ENCODE peak calls at places on chromosome 9, in nine cellular contexts. One of them, this sample, is unnamed.

GRCh38 chr9:129327552-129328283 is 149.7 kb upstream of the IER5L start:
- DNase-seq in CD4-positive, alpha-beta memory T cell: no peak
- DNase-seq in T1000: no peak
- DNase-seq in fibroblast of lung: no peak
- DNase-seq in germinal center: no peak
- DNase-seq in GM04503: no peak
- DNase-seq in posterior cingulate gyrus: no peak
- DNase-seq in HT1080: no peak
- DNase-seq in endothelial cell of umbilical vein: no peak
- DNase-seq in this sample: no peak

GRCh38 chr9:135256568-135257354 is 169.3 kb downstream of the OLFM1 start:
- DNase-seq in T1000: no peak
- DNase-seq in posterior cingulate gyrus: no peak
- DNase-seq in germinal center: no peak
- DNase-seq in CD4-positive, alpha-beta memory T cell: no peak
- DNase-seq in endothelial cell of umbilical vein: no peak
- DNase-seq in HT1080: no peak
- DNase-seq in fibroblast of lung: no peak
- DNase-seq in GM04503: no peak
- DNase-seq in this sample: no peak

GRCh38 chr9:96293481-96293880 is 8.5 kb downstream of the HSD17B3 start:
- DNase-seq in T1000: no peak
- DNase-seq in fibroblast of lung: peak
- DNase-seq in CD4-positive, alpha-beta memory T cell: no peak
- DNase-seq in GM04503: no peak
- DNase-seq in germinal center: no peak
- DNase-seq in HT1080: peak
- DNase-seq in endothelial cell of umbilical vein: peak
- DNase-seq in posterior cingulate gyrus: no peak
- DNase-seq in this sample: no peak

GRCh38 chr9:93572636-93573035 is 3.7 kb upstream of the PHF2 start:
- DNase-seq in endothelial cell of umbilical vein: no peak
- DNase-seq in germinal center: no peak
- DNase-seq in T1000: no peak
- DNase-seq in fibroblast of lung: no peak
- DNase-seq in GM04503: no peak
- DNase-seq in CD4-positive, alpha-beta memory T cell: no peak
- DNase-seq in HT1080: no peak
- DNase-seq in posterior cingulate gyrus: no peak
- DNase-seq in this sample: no peak

GRCh38 chr9:26210338-26210851 is 532.2 kb upstream of the TUSC1 start:
- DNase-seq in CD4-positive, alpha-beta memory T cell: no peak
- DNase-seq in posterior cingulate gyrus: no peak
- DNase-seq in endothelial cell of umbilical vein: no peak
- DNase-seq in germinal center: no peak
- DNase-seq in HT1080: no peak
- DNase-seq in GM04503: no peak
- DNase-seq in T1000: no peak
- DNase-seq in fibroblast of lung: no peak
- DNase-seq in this sample: no peak

GRCh38 chr9:76751011-76751410 is 13.2 kb upstream of the PCA3 start:
- DNase-seq in fibroblast of lung: no peak
- DNase-seq in endothelial cell of umbilical vein: no peak
- DNase-seq in CD4-positive, alpha-beta memory T cell: no peak
- DNase-seq in germinal center: no peak
- DNase-seq in T1000: no peak
- DNase-seq in HT1080: no peak
- DNase-seq in GM04503: no peak
- DNase-seq in posterior cingulate gyrus: no peak
- DNase-seq in this sample: no peak

GRCh38 chr9:128055222-128056040 is 11.7 kb downstream of the NAIF1 start:
- DNase-seq in fibroblast of lung: peak
- DNase-seq in endothelial cell of umbilical vein: no peak
- DNase-seq in HT1080: no peak
- DNase-seq in CD4-positive, alpha-beta memory T cell: no peak
- DNase-seq in posterior cingulate gyrus: peak
- DNase-seq in GM04503: no peak
- DNase-seq in germinal center: no peak
- DNase-seq in T1000: no peak
- DNase-seq in this sample: no peak

GRCh38 chr9:137515338-137515724 is 34.9 kb downstream of the PNPLA7 start:
- DNase-seq in endothelial cell of umbilical vein: no peak
- DNase-seq in CD4-positive, alpha-beta memory T cell: no peak
- DNase-seq in T1000: no peak
- DNase-seq in fibroblast of lung: no peak
- DNase-seq in posterior cingulate gyrus: no peak
- DNase-seq in GM04503: no peak
- DNase-seq in germinal center: no peak
- DNase-seq in HT1080: no peak
- DNase-seq in this sample: no peak

GRCh38 chr9:94931036-94931633 is 204.6 kb downstream of the AOPEP start:
- DNase-seq in germinal center: no peak
- DNase-seq in fibroblast of lung: no peak
- DNase-seq in GM04503: no peak
- DNase-seq in endothelial cell of umbilical vein: no peak
- DNase-seq in CD4-positive, alpha-beta memory T cell: no peak
- DNase-seq in HT1080: no peak
- DNase-seq in T1000: no peak
- DNase-seq in posterior cingulate gyrus: no peak
- DNase-seq in this sample: no peak

GRCh38 chr9:18759836-18760235 is 273.2 kb downstream of the SAXO1 start:
- DNase-seq in endothelial cell of umbilical vein: no peak
- DNase-seq in germinal center: no peak
- DNase-seq in T1000: no peak
- DNase-seq in HT1080: no peak
- DNase-seq in posterior cingulate gyrus: no peak
- DNase-seq in fibroblast of lung: no peak
- DNase-seq in GM04503: no peak
- DNase-seq in CD4-positive, alpha-beta memory T cell: no peak
- DNase-seq in this sample: no peak

GRCh38 chr9:126673689-126674364 is 60.1 kb downstream of the LMX1B start:
- DNase-seq in posterior cingulate gyrus: no peak
- DNase-seq in endothelial cell of umbilical vein: no peak
- DNase-seq in HT1080: no peak
- DNase-seq in T1000: no peak
- DNase-seq in GM04503: no peak
- DNase-seq in fibroblast of lung: no peak
- DNase-seq in germinal center: no peak
- DNase-seq in CD4-positive, alpha-beta memory T cell: no peak
- DNase-seq in this sample: no peak

GRCh38 chr9:15785584-15785983 is 232.7 kb downstream of the CCDC171 start:
- DNase-seq in endothelial cell of umbilical vein: no peak
- DNase-seq in posterior cingulate gyrus: no peak
- DNase-seq in germinal center: no peak
- DNase-seq in T1000: no peak
- DNase-seq in fibroblast of lung: no peak
- DNase-seq in HT1080: no peak
- DNase-seq in CD4-positive, alpha-beta memory T cell: no peak
- DNase-seq in GM04503: no peak
- DNase-seq in this sample: no peak

GRCh38 chr9:128818839-128819715 is 777 bp downstream of the ENDOG start:
- DNase-seq in posterior cingulate gyrus: peak
- DNase-seq in T1000: no peak
- DNase-seq in fibroblast of lung: no peak
- DNase-seq in CD4-positive, alpha-beta memory T cell: peak
- DNase-seq in HT1080: no peak
- DNase-seq in endothelial cell of umbilical vein: peak
- DNase-seq in GM04503: no peak
- DNase-seq in germinal center: peak
- DNase-seq in this sample: peak

GRCh38 chr9:115808108-115808507 is 345.5 kb upstream of the PAPPA start:
- DNase-seq in T1000: no peak
- DNase-seq in CD4-positive, alpha-beta memory T cell: no peak
- DNase-seq in fibroblast of lung: no peak
- DNase-seq in germinal center: no peak
- DNase-seq in HT1080: no peak
- DNase-seq in GM04503: no peak
- DNase-seq in posterior cingulate gyrus: no peak
- DNase-seq in endothelial cell of umbilical vein: no peak
- DNase-seq in this sample: no peak

GRCh38 chr9:93139365-93140182 is 5.5 kb upstream of the NINJ1 start:
- DNase-seq in posterior cingulate gyrus: no peak
- DNase-seq in fibroblast of lung: no peak
- DNase-seq in endothelial cell of umbilical vein: no peak
- DNase-seq in HT1080: no peak
- DNase-seq in CD4-positive, alpha-beta memory T cell: no peak
- DNase-seq in germinal center: no peak
- DNase-seq in T1000: no peak
- DNase-seq in GM04503: no peak
- DNase-seq in this sample: no peak

GRCh38 chr9:27460225-27461023 is 63.7 kb upstream of the IFNK start:
- DNase-seq in T1000: no peak
- DNase-seq in HT1080: peak
- DNase-seq in germinal center: peak
- DNase-seq in CD4-positive, alpha-beta memory T cell: no peak
- DNase-seq in posterior cingulate gyrus: no peak
- DNase-seq in endothelial cell of umbilical vein: no peak
- DNase-seq in fibroblast of lung: no peak
- DNase-seq in GM04503: no peak
- DNase-seq in this sample: no peak

This sample was measured in naive thymus-derived CD4-positive, alpha-beta T cell.